ENCODE peak calls at places on chromosomes 11 and 22, in eight cellular contexts. R is neural progenitor cell; K is CD8-positive, alpha-beta T cell; Z is PC-3; A is endothelial cell of umbilical vein; P is cardiac muscle cell; H is gastrocnemius medialis; B is lower lobe of right lung. F is an unnamed sample.

GRCh38 chr11:109305009-109305408 is 117.0 kb upstream of the C11orf87 start:
- DNase-seq in H (no peak), P (no peak), K (no peak), Z (no peak), B (no peak), A (no peak), R (no peak), F (no peak)

GRCh38 chr11:16843307-16843706 is 104.9 kb downstream of the C11orf58 start:
- DNase-seq in B (no peak), A (no peak), P (peak; percentile 76), Z (peak; percentile 24), H (no peak), R (no peak), K (no peak), F (no peak)

GRCh38 chr11:20156280-20156875 is 3.9 kb downstream of the DBX1 start:
- DNase-seq in Z (no peak), P (no peak), H (no peak), B (no peak), K (peak; percentile 58), A (no peak), R (peak; percentile 80), F (no peak)

GRCh38 chr22:47107431-47107830 is 345.0 kb downstream of the TBC1D22A start:
- DNase-seq in P (no peak), R (no peak), B (no peak), H (no peak), A (peak; percentile 34), Z (peak; percentile 82), K (no peak), F (no peak)

GRCh38 chr11:68535098-68535497 is 74.5 kb downstream of the PPP6R3 start:
- DNase-seq in B (no peak), K (no peak), P (no peak), R (no peak), Z (no peak), A (no peak), H (no peak), F (no peak)

GRCh38 chr11:17748761-17749721 is 14.5 kb downstream of the KCNC1 start:
- DNase-seq in A (no peak), Z (no peak), P (no peak), B (no peak), H (no peak), R (no peak), K (no peak), F (no peak)

GRCh38 chr11:104968856-104969776 is 742 bp upstream of the CASP4 start:
- DNase-seq in B (peak; percentile 44), H (no peak), Z (peak; percentile 18), A (peak; percentile 64), K (no peak), R (peak; percentile 43), P (no peak), F (peak; percentile 18)

GRCh38 chr11:105910095-105910715 is 111.8 kb downstream of the MSANTD4 start:
- DNase-seq in A (peak; percentile 9), R (no peak), Z (peak; percentile 91), B (no peak), H (no peak), K (no peak), P (no peak), F (no peak)

GRCh38 chr11:77609234-77609633 is 19.5 kb downstream of the AQP11 start:
- DNase-seq in Z (no peak), A (peak; percentile 39), K (no peak), H (no peak), B (no peak), P (no peak), R (no peak), F (no peak)

GRCh38 chr11:87265915-87266314 is 228.2 kb downstream of the TMEM135 start:
- DNase-seq in K (no peak), H (no peak), Z (no peak), A (peak; percentile 57), B (no peak), R (no peak), P (no peak), F (no peak)

DNA sequence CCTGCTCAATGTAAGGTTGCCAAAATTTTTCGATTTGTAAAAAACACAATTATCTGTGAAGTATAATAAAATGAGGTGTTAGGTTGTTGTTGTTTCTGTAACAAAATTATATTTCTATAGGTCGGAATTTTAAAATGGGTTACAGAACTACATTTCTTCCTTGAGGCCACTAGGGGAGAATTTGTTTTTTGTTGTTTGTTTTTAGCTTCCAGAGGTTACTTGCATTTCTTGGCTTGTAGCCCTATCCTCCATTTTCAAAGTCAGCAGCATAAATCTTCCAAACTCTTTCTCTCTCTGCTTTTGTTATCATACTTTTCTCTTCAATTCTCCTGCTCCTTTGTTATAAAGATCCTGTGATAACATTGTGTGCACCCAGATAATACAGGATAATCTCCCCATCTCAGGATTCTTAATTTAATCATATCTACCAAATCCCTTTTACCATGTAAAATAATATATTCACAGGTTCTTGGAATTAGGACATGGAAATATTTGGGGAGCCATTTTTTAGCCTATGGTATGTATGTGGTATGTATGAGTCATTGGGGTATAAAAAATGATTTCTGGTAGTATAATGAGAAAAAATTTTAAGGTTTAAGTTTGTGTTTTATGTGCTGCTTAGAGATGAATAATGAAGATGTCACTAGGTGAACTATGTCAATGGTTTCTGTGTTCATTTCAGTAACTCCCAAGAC is 9.4 kb upstream of the PATL1 start:
- DNase-seq in R (no peak), H (no peak), B (no peak), P (no peak), Z (no peak), A (no peak), K (no peak), F (no peak)
- TF ChIP-seq CTCF in R (no peak), H (no peak), B (no peak), P (no peak), Z (peak; percentile 35), A (no peak), K (no peak), F (no peak)

DNA sequence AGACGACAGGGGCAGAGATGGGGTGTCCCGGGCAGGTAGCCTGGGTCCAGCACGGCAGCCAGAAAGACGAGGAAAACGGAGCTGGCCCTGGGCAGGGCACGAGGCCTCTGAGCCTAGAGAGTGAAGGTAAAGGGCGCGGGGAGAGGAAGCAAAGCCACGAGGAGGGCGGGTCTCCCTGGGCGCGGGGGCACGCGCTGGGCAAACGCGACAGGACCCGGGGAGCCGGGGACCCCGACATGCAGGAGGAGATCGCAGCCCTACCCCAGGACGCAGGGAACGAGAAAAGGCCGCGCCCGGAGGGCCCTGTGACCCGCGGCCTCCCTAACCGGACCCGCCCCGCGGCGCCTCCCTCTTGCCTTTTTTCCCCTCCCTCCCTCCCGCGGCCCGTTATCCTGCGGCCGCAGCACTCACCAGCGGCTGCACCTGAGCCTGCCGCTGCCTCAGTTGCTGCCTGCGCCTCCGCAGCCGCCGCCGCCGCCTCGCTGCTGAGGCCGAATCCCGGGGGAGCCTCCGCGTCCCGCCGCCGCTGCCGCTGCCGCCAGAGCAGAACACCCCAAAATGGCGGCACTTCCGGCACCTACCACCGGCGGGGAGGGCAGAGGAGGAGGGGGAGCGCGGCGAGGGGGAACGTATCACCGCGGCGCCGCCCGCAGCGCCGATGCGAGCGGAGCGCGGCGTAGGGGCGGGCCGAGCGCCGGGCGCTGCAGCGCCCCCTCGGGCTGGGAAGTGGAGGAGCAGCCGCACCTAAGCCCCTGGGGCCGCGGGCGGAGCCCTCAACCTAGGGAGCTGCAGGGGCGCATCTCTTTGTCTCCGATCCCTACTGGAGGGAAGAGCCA is at the start of gene CELF1:
- DNase-seq in P (peak; percentile 97), Z (peak; percentile 89), R (peak; percentile 98), H (peak; percentile 84), A (peak; percentile 90), B (peak; percentile 95), K (peak; percentile 92), F (peak; percentile 89)
- H3K4me1 ChIP-seq in P (peaks cover 16% of the 10 kb centered on the region), Z (peaks cover 12% of the 10 kb centered on the region), R (peaks cover 12% of the 10 kb centered on the region), H (peaks cover 45% of the 10 kb centered on the region), A (peaks cover 9% of the 10 kb centered on the region), B (peaks cover 39% of the 10 kb centered on the region), K (peaks cover 41% of the 10 kb centered on the region), F (no peaks in the 10 kb centered on the region)

GRCh38 chr11:113555071-113555739 is 80.0 kb upstream of the DRD2 start:
- DNase-seq in Z (no peak), H (no peak), B (no peak), A (no peak), K (no peak), P (no peak), R (no peak), F (no peak)

GRCh38 chr11:113553235-113553634 is 78.0 kb upstream of the DRD2 start:
- DNase-seq in K (no peak), B (no peak), H (no peak), Z (peak; percentile 93), R (peak; percentile 59), P (no peak), A (no peak), F (peak; percentile 24)

GRCh38 chr11:113556036-113556435 is 80.8 kb upstream of the DRD2 start:
- DNase-seq in P (no peak), H (no peak), B (no peak), K (no peak), R (no peak), A (no peak), Z (no peak), F (no peak)

GRCh38 chr11:113553905-113554304 is 78.7 kb upstream of the DRD2 start:
- DNase-seq in H (no peak), P (peak; percentile 26), B (no peak), Z (no peak), R (peak; percentile 31), K (no peak), A (no peak), F (no peak)

DNA sequence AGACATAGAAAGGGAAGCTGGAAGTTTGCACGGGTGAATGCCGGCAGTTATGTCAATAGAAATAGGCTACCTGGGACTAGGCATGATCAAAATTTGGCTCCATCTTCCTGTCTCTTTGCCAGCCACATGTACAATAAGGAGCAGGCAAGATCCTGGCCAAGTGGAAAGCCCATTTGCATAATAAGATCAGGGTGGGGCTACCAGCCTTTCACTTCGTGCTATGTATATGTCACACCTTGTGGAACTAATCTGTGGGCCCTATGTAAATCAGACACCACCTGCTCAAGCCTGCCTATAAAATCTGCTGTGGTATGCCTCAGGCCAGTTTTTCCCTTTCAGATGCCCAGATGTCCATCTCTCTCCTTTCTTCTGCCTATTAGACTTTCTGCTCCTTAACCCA is 79.3 kb upstream of the DRD2 start:
- DNase-seq in B (no peak), A (no peak), Z (no peak), K (no peak), R (no peak), P (no peak), H (no peak), F (no peak)
- H3K27me3 ChIP-seq in B (no peaks in the 10 kb centered on the region), A (no peaks in the 10 kb centered on the region), Z (no peaks in the 10 kb centered on the region), K (no peaks in the 10 kb centered on the region), R (no peaks in the 10 kb centered on the region), P (no peaks in the 10 kb centered on the region), H (no peaks in the 10 kb centered on the region), F (no peaks in the 10 kb centered on the region)

GRCh38 chr22:44002324-44002723 is 21.8 kb upstream of the PARVB start:
- DNase-seq in P (no peak), B (peak; percentile 20), A (peak; percentile 4), Z (no peak), H (no peak), K (no peak), R (no peak), F (no peak)

GRCh38 chr22:44003016-44003775 is 20.9 kb upstream of the PARVB start:
- DNase-seq in H (no peak), P (no peak), Z (no peak), A (peak; percentile 31), R (no peak), B (peak; percentile 14), K (no peak), F (no peak)

GRCh38 chr22:44005524-44005923 is 18.6 kb upstream of the PARVB start:
- DNase-seq in K (no peak), P (no peak), H (no peak), A (no peak), R (no peak), Z (no peak), B (peak; percentile 37), F (no peak)

GRCh38 chr22:44000123-44000522 is 24.0 kb upstream of the PARVB start:
- DNase-seq in R (no peak), P (no peak), A (no peak), B (peak; percentile 2), H (no peak), Z (no peak), K (no peak), F (no peak)

GRCh38 chr22:44003776-44004460 is 20.2 kb upstream of the PARVB start:
- DNase-seq in B (peak; percentile 15), A (peak; percentile 60), P (peak; percentile 57), K (no peak), Z (no peak), H (no peak), R (peak; percentile 63), F (no peak)
- TF ChIP-seq CTCF in B (no peak), A (peak; percentile 64), P (peak; percentile 27), K (no peak), Z (no peak), H (no peak), R (peak; percentile 52), F (no peak)